ENCODE peak calls at places on chromosomes 3 and 15, in five cellular contexts. G is stimulated activated CD8-positive, alpha-beta memory T cell treated with anti-CD3 and anti-CD28 coated beads, Interleukin-7, amount 100 ng/mL, for 4 hours; I is IMR-90; T is NCI-H82; A is AG09319. V is an unnamed sample.

GRCh38 chr15:63466378-63467192 is 37.8 kb upstream of the USP3 start:
- DNase-seq in G (peak), I (peak), T (peak), A (no peak), V (no peak)

GRCh38 chr15:37135225-37135624 is 34.9 kb upstream of the MEIS2 start:
- DNase-seq in G (no peak), I (no peak), T (peak), A (no peak), V (no peak)

GRCh38 chr15:63353887-63354286 is 27.8 kb downstream of the CA12 start:
- DNase-seq in G (no peak), I (no peak), T (no peak), A (no peak), V (no peak)

GRCh38 chr15:49421991-49422390 is 1.1 kb upstream of the FGF7 start:
- DNase-seq in G (no peak), I (peak), T (peak), A (peak), V (peak)

GRCh38 chr3:68943753-68944500 is 11.6 kb upstream of the TAFA4 start:
- DNase-seq in G (no peak), I (no peak), T (no peak), A (no peak), V (no peak)

GRCh38 chr3:69309810-69310209 is 76.1 kb downstream of the FRMD4B start:
- DNase-seq in G (no peak), I (peak), T (peak), A (no peak), V (no peak)

GRCh38 chr15:101058735-101059134 is 139.6 kb downstream of the LRRK1 start:
- DNase-seq in G (no peak), I (no peak), T (no peak), A (no peak), V (no peak)

GRCh38 chr3:123635220-123635619 is 50.4 kb upstream of the HACD2 start:
- DNase-seq in G (no peak), I (peak), T (no peak), A (no peak), V (no peak)

V was measured in GM04504.